ENCODE peak calls at places on chromosomes 6 and 20, in ten cellular contexts. Z, G, L, D, U, C, A, T, J and V are unnamed samples.

GRCh38 chr6:169215201-169215661 is 38.4 kb downstream of the THBS2 start:
- DNase-seq in Z (peak; percentile 66), G (no peak), L (no peak), D (no peak), U (no peak), C (no peak), A (no peak), T (no peak), J (peak; percentile 48), V (no peak)

GRCh38 chr6:125985522-125985921 is 818 bp upstream of the TRMT11 start:
- DNase-seq in Z (no peak), G (no peak), L (no peak), D (no peak), U (no peak), C (no peak), A (no peak), T (no peak), J (no peak), V (no peak)

GRCh38 chr20:43984587-43984986 is 69.9 kb downstream of the TOX2 start:
- DNase-seq in Z (no peak), G (no peak), L (no peak), D (no peak), U (no peak), C (no peak), A (no peak), T (no peak), J (no peak), V (no peak)

GRCh38 chr6:11806561-11807317 is 28.1 kb upstream of the ADTRP start:
- DNase-seq in Z (no peak), G (no peak), L (no peak), D (no peak), U (no peak), C (no peak), A (no peak), T (no peak), J (no peak), V (no peak)

GRCh38 chr6:36563237-36563927 is 16.1 kb upstream of the STK38 start:
- DNase-seq in Z (no peak), G (no peak), L (no peak), D (peak; percentile 23), U (no peak), C (no peak), A (no peak), T (no peak), J (peak; percentile 28), V (no peak)

GRCh38 chr6:474454-475185 is 83.1 kb downstream of the IRF4 start:
- DNase-seq in Z (no peak), G (no peak), L (peak; percentile 92), D (peak; percentile 40), U (peak; percentile 81), C (peak; percentile 66), A (peak; percentile 59), T (peak; percentile 42), J (no peak), V (peak; percentile 48)

GRCh38 chr6:166738778-166739654 is 112.0 kb upstream of the RPS6KA2 start:
- DNase-seq in Z (no peak), G (no peak), L (no peak), D (peak; percentile 54), U (no peak), C (no peak), A (no peak), T (no peak), J (no peak), V (no peak)

GRCh38 chr6:131951576-131952230 is 531 bp upstream of the CCN2 start:
- DNase-seq in Z (peak; percentile 19), G (no peak), L (no peak), D (peak; percentile 26), U (no peak), C (no peak), A (no peak), T (no peak), J (peak; percentile 71), V (no peak)

GRCh38 chr6:20188630-20189075 is 23.6 kb downstream of the MBOAT1 start:
- DNase-seq in Z (no peak), G (no peak), L (no peak), D (peak; percentile 26), U (no peak), C (no peak), A (no peak), T (no peak), J (peak; percentile 19), V (no peak)